ENCODE peak calls at places on chromosomes 16 and 17, in nine cellular contexts. X is caudate nucleus; E is RWPE1; U is CD4-positive, CD25-positive, alpha-beta regulatory T cell; M is tibial nerve; P is Panc1; F is AG04450; Z is naive thymus-derived CD4-positive, alpha-beta T cell; K is substantia nigra. V is an unnamed sample.

GRCh38 chr16:28107232-28107631 is 43.7 kb upstream of the GSG1L start:
- DNase-seq in K (no peak), P (no peak), Z (no peak), M (no peak), F (no peak), X (no peak), E (no peak), U (no peak), V (no peak)

GRCh38 chr16:48117217-48118105 is 38.3 kb downstream of the ABCC12 start:
- DNase-seq in X (no peak), M (no peak), P (no peak), U (peak), Z (peak), E (peak), K (no peak), F (no peak), V (no peak)

GRCh38 chr17:43871947-43872690 is 25.1 kb downstream of the CD300LG start:
- DNase-seq in K (no peak), P (no peak), F (no peak), M (no peak), X (no peak), Z (no peak), E (peak), U (no peak), V (no peak)

GRCh38 chr16:66248096-66248495 is 118.4 kb upstream of the CDH5 start:
- DNase-seq in U (no peak), M (peak), X (no peak), P (no peak), Z (no peak), K (no peak), F (no peak), E (no peak), V (no peak)

GRCh38 chr16:74984194-74984669 is 691 bp downstream of the WDR59 start:
- DNase-seq in E (peak), X (no peak), M (no peak), P (no peak), F (no peak), Z (no peak), U (peak), K (no peak), V (no peak)

GRCh38 chr16:89453662-89454321 is 36.6 kb downstream of the ANKRD11 start:
- DNase-seq in K (no peak), F (no peak), X (no peak), P (no peak), U (no peak), E (no peak), M (no peak), Z (no peak), V (no peak)

GRCh38 chr17:77453613-77454559 is 313.1 kb downstream of the SEC14L1 start:
- DNase-seq in Z (no peak), P (no peak), F (no peak), M (no peak), E (peak), X (no peak), K (no peak), U (peak), V (no peak)

GRCh38 chr16:87065781-87066694 is 251.2 kb downstream of the C16orf95 start:
- DNase-seq in Z (no peak), K (no peak), X (no peak), U (no peak), P (no peak), M (no peak), F (no peak), E (no peak), V (no peak)

GRCh38 chr16:8621572-8622314 is at the start of gene METTL22:
- DNase-seq in U (peak), Z (peak), F (peak), K (peak), X (peak), P (peak), M (peak), E (peak), V (peak)

GRCh38 chr16:47644166-47644565 is 183.0 kb downstream of the PHKB start:
- DNase-seq in U (no peak), M (no peak), K (no peak), F (peak), E (peak), Z (no peak), X (no peak), P (no peak), V (no peak)

GRCh38 chr16:79066621-79067020 is 533.9 kb downstream of the MAF start:
- DNase-seq in Z (no peak), E (no peak), M (no peak), X (no peak), P (no peak), K (no peak), U (no peak), F (no peak), V (no peak)

GRCh38 chr16:79069634-79070033 is 530.9 kb downstream of the MAF start:
- DNase-seq in M (no peak), U (no peak), X (no peak), K (no peak), E (no peak), Z (no peak), P (no peak), F (no peak), V (no peak)

GRCh38 chr16:79067600-79067999 is 532.9 kb downstream of the MAF start:
- DNase-seq in F (no peak), U (no peak), X (no peak), Z (no peak), K (no peak), E (peak), M (no peak), P (no peak), V (peak)

GRCh38 chr16:79071424-79071823 is 529.1 kb downstream of the MAF start:
- DNase-seq in E (peak), X (no peak), M (no peak), Z (no peak), P (no peak), U (no peak), F (no peak), K (no peak), V (no peak)

GRCh38 chr16:79069118-79069517 is 531.4 kb downstream of the MAF start:
- DNase-seq in U (no peak), F (no peak), P (no peak), K (no peak), X (no peak), E (no peak), Z (no peak), M (no peak), V (no peak)
- H3K27ac ChIP-seq in U (no peak), F (no peak), P (no peak), K (no peak), X (no peak), E (no peak), Z (no peak), M (no peak), V (no peak)

DNA sequence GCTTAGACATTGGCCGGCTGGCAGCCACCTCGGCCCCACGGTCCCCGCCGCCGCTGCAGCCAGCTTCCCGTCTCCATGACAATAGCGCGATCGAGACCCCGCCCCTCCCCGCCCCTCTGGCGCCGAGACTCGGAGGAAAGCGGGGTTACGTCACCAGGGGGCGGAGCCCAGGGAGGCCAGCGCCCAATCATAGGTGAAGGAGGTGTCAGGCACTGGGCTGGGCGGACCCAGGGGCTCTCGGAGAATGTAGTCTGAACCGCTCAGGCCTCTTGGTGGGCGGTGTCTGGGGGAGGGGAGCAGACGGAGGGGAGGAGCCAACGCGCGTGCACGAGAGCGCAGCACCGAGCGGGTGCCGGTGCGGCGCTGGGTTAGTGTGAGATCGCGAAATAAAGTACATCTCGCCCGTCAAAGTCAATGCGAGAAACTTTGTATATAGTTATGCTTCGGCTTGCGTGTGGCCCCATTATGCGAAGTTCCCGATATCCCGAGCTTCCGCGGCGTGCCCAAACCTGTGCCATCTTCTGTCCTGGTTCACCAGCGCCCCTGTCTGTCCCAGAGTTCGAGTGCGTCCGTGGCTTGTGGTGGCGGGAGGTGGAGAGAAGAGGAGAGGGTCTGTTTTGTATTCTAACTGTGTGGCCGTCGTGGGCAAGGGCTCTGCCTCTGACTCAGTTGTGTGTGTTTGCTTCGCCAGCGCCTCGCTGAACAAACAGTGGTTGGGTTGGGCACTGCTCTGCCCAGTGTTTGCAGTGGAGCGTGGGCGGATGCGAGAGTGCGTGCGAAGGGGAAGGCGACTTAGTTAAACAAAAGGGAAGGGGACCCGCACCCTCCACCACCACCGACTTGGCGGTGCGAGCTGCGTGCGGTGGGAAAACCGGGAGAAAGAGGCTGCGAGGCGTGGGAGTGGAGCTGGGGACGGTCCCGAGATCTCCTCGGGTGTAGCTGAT is 1.3 kb upstream of the IRX5 start:
- DNase-seq in F (peak), U (peak), P (peak), K (peak), Z (peak), M (peak), E (peak), X (peak), V (peak)
- H3K27ac ChIP-seq in F (no peak), U (no peak), P (peak), K (peak), Z (no peak), M (no peak), E (peak), X (peak), V (peak)

DNA sequence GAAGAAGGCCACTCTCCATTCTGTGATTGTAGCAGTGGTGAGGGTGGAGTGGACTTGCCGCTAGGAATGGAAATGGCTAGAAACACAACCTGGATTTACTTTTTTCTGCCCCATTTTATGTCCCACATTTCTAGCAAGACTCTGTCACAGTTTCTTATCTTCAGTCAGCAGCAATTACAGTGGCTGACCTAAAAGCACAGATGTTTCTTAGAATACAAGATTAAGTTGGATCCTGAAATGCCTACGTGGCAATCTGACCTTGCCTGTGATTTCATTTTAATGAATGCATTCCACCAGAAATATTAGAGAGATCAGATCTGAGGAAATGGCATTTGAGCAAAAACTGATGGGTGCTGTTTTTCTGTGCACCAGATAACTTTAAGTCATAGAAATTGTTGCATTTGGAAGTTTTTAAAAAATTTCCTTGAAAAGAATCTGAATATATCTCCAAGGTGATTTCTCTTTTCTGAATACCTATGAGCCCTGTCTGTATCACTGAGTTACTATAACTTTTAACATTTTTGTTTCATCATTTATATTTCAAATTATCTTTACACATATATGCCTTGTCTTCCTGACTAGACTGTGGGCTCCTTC is 5.4 kb downstream of the HEATR3 start:
- DNase-seq in P (no peak), M (no peak), X (no peak), Z (no peak), E (no peak), K (no peak), F (no peak), U (no peak), V (no peak)
- H3K27ac ChIP-seq in P (no peak), M (no peak), X (no peak), Z (no peak), E (no peak), K (no peak), F (no peak), U (no peak), V (no peak)

GRCh38 chr17:1606352-1606985 is 22.2 kb downstream of the SLC43A2 start:
- DNase-seq in X (no peak), Z (no peak), M (no peak), P (no peak), U (no peak), F (no peak), K (no peak), E (no peak), V (no peak)
- H3K27ac ChIP-seq in X (peak), Z (no peak), M (peak), P (no peak), U (no peak), F (no peak), K (peak), E (no peak), V (no peak)

GRCh38 chr16:64910351-64910750 is 211.5 kb downstream of the CDH11 start:
- DNase-seq in F (peak), E (no peak), X (no peak), Z (no peak), P (no peak), M (peak), K (no peak), U (no peak), V (no peak)

GRCh38 chr16:64907844-64908243 is 214.0 kb downstream of the CDH11 start:
- DNase-seq in Z (no peak), U (no peak), E (no peak), F (no peak), M (no peak), P (no peak), X (no peak), K (no peak), V (no peak)
- H3K27ac ChIP-seq in Z (no peak), U (no peak), E (no peak), F (no peak), M (no peak), P (no peak), X (no peak), K (no peak), V (no peak)

DNA sequence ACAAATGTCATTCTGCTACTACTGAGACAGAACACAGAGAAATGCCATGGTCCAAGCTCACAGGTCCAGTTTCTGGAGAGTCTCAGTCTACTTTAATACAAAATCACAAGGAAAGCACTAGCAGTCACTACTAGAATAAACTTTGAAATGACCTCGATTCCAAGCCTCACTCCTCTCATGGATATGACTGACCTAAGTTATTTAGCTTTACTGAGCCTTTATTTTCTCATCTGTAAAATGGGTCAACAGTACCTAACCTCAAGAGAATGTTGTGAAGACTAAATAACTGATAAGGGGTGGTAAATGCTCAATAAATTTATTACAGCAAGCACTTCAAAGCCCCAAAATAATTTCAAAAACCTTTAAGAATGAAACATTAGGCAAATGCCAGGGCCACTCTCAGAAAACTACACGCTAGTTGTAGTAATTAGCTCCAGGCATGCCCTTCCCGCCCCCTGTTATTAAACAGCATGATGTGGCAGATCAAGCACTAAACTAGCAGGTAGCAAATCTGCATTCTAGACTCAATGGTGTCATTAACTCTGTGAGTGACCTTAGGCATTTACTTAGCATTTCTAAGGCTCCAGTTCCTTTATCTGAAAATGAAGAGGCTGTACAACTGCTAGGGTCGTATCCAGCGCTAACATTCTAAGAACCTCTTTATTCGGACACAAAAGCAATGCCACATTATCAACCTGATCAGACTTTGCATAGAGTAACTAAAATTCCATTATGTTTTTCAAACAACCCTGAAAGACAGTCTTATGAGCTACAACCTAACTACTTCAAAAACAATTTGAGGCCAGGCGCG is 8.4 kb downstream of the GSPT1 start:
- DNase-seq in X (no peak), F (no peak), M (no peak), U (no peak), P (no peak), K (no peak), Z (no peak), E (no peak), V (no peak)
- H3K27ac ChIP-seq in X (no peak), F (no peak), M (no peak), U (no peak), P (no peak), K (no peak), Z (no peak), E (peak), V (no peak)